ENCODE peak calls at places on chromosome 18, in six cellular contexts. E is Peyer's patch, V is GOT3, D is pancreas, M is posterior cingulate gyrus, O is kidney tubule cell. X is an unnamed sample.
A peak's percentile ranks its signal among the peaks of the same experiment; 100 is the strongest.

GRCh38 chr18:58386780-58387179 is 242.1 kb downstream of the ALPK2 start:
- DNase-seq in M (peak; percentile 31), E (no peak), O (no peak), D (no peak), V (no peak), X (no peak)

GRCh38 chr18:13246121-13246520 is 27.6 kb downstream of the LDLRAD4 start:
- DNase-seq in M (no peak), D (no peak), V (no peak), E (peak; percentile 33), O (no peak), X (no peak)

GRCh38 chr18:23283933-23284430 is 148.7 kb downstream of the CABLES1 start:
- DNase-seq in M (no peak), V (no peak), D (no peak), E (peak; percentile 51), O (peak; percentile 87), X (peak; percentile 78)

GRCh38 chr18:71665131-71665530 is 879.0 kb downstream of the CBLN2 start:
- DNase-seq in D (no peak), E (no peak), V (no peak), M (no peak), O (peak; percentile 43), X (peak; percentile 48)

GRCh38 chr18:35982404-35983114 is 10.1 kb downstream of the RMP24 start:
- DNase-seq in O (no peak), D (no peak), V (no peak), E (no peak), M (no peak), X (peak; percentile 36)

GRCh38 chr18:77974329-77974728 is 724.7 kb downstream of the GALR1 start:
- DNase-seq in V (no peak), E (no peak), D (no peak), M (no peak), O (no peak), X (no peak)

GRCh38 chr18:55384551-55385275 is 203.3 kb downstream of the TCF4 start:
- DNase-seq in D (no peak), V (no peak), E (peak; percentile 50), O (peak; percentile 39), M (no peak), X (peak; percentile 51)

GRCh38 chr18:59085126-59085794 is 54.4 kb upstream of the SEC11C start:
- DNase-seq in D (no peak), M (no peak), O (no peak), E (no peak), V (no peak), X (no peak)

GRCh38 chr18:36756262-36756661 is 72.5 kb downstream of the TPGS2 start:
- DNase-seq in O (peak; percentile 51), E (no peak), M (no peak), D (no peak), V (no peak), X (no peak)

GRCh38 chr18:45014047-45014501 is 333.4 kb downstream of the SETBP1 start:
- DNase-seq in M (peak; percentile 24), V (no peak), O (peak; percentile 92), D (no peak), E (no peak), X (peak; percentile 89)

GRCh38 chr18:43932140-43932539 is 654.9 kb upstream of the SYT4 start:
- DNase-seq in D (no peak), V (no peak), M (no peak), E (no peak), O (peak; percentile 50), X (no peak)

GRCh38 chr18:50441518-50441917 is 66.7 kb downstream of the SKA1 start:
- DNase-seq in V (no peak), O (no peak), E (no peak), M (peak; percentile 27), D (no peak), X (peak; percentile 15)

GRCh38 chr18:23871410-23871809 is 143.1 kb upstream of the TTC39C start:
- DNase-seq in V (no peak), M (no peak), D (no peak), O (peak; percentile 62), E (peak; percentile 82), X (peak; percentile 44)

GRCh38 chr18:72342933-72343332 is 201.2 kb downstream of the CBLN2 start:
- DNase-seq in E (no peak), O (no peak), M (no peak), D (no peak), V (no peak), X (no peak)

GRCh38 chr18:13292736-13293135 is 74.2 kb downstream of the LDLRAD4 start:
- DNase-seq in M (no peak), V (no peak), D (no peak), O (peak; percentile 18), E (no peak), X (no peak)

GRCh38 chr18:77168666-77169358 is 36.2 kb upstream of the MBP start:
- DNase-seq in V (no peak), M (no peak), E (no peak), D (no peak), O (no peak), X (no peak)

GRCh38 chr18:78638889-78639596 is 340.6 kb upstream of the SALL3 start:
- DNase-seq in D (no peak), O (no peak), M (no peak), V (no peak), E (no peak), X (peak; percentile 15)

GRCh38 chr18:49274188-49274714 is 186.2 kb downstream of the DYM start:
- DNase-seq in E (no peak), O (no peak), M (no peak), D (no peak), V (no peak), X (no peak)

GRCh38 chr18:24083550-24083949 is 55.3 kb upstream of the CABYR start:
- DNase-seq in O (no peak), D (no peak), V (no peak), E (no peak), M (no peak), X (no peak)

GRCh38 chr18:3217930-3218647 is 1.7 kb downstream of the MYOM1 start:
- DNase-seq in D (peak; percentile 76), O (peak; percentile 14), E (peak; percentile 76), V (no peak), M (no peak), X (no peak)

GRCh38 chr18:48553236-48553635 is 14.4 kb downstream of the CTIF start:
- DNase-seq in D (no peak), E (no peak), O (no peak), M (no peak), V (no peak), X (no peak)

GRCh38 chr18:4254840-4255239 is 200.3 kb downstream of the DLGAP1 start:
- DNase-seq in M (no peak), V (no peak), O (no peak), E (no peak), D (no peak), X (no peak)

GRCh38 chr18:55830490-55830889 is 242.5 kb upstream of the TCF4 start:
- DNase-seq in V (no peak), O (no peak), D (no peak), M (no peak), E (no peak), X (no peak)

GRCh38 chr18:79553154-79553553 is 126.4 kb upstream of the CTDP1 start:
- DNase-seq in E (peak; percentile 39), D (no peak), V (no peak), M (no peak), O (no peak), X (no peak)

GRCh38 chr18:62832282-62832681 is 116.9 kb downstream of the PHLPP1 start:
- DNase-seq in E (no peak), M (no peak), O (no peak), V (no peak), D (no peak), X (no peak)

GRCh38 chr18:11747731-11748130 is 58.7 kb downstream of the GNAL start:
- DNase-seq in O (no peak), D (no peak), M (no peak), E (no peak), V (no peak), X (no peak)

GRCh38 chr18:36186461-36187137 is 698 bp upstream of the MOCOS start:
- DNase-seq in E (peak; percentile 71), O (peak; percentile 51), M (no peak), V (no peak), D (peak; percentile 48), X (peak; percentile 41)

GRCh38 chr18:40608220-40608619 is 1346.8 kb upstream of the PIK3C3 start:
- DNase-seq in D (no peak), M (no peak), V (no peak), E (no peak), O (no peak), X (no peak)

X was measured in astrocyte of the hippocampus.